ENCODE peak calls at places on chromosome 11, in five cellular contexts. M is B cell, C is endothelial cell, O is fibroblast of the aortic adventitia, E is glutamatergic neuron. L is an unnamed sample.

GRCh38 chr11:116162086-116162485 is 610.7 kb downstream of the BUD13 start:
- DNase-seq in C (peak), O (no peak), E (no peak), M (no peak), L (no peak)

GRCh38 chr11:8023831-8024555 is 36.9 kb downstream of the EIF3F start:
- DNase-seq in O (peak), M (no peak), E (no peak), C (no peak), L (no peak)

GRCh38 chr11:117823294-117823940 is 1.1 kb downstream of the FXYD2 start:
- DNase-seq in O (no peak), E (peak), C (no peak), M (no peak), L (no peak)

GRCh38 chr11:62266558-62266957 is 3.4 kb upstream of the SCGB2A2 start:
- DNase-seq in M (no peak), O (peak), C (no peak), E (no peak), L (no peak)

GRCh38 chr11:46537121-46537520 is 56.7 kb downstream of the AMBRA1 start:
- DNase-seq in M (no peak), O (peak), C (no peak), E (no peak), L (no peak)

GRCh38 chr11:9701799-9702198 is 37.9 kb downstream of the SWAP70 start:
- DNase-seq in M (no peak), C (no peak), E (no peak), O (peak), L (no peak)

GRCh38 chr11:34314176-34314575 is 43.6 kb downstream of the ABTB2 start:
- DNase-seq in O (no peak), E (no peak), M (no peak), C (no peak), L (no peak)

GRCh38 chr11:11395126-11395525 is 42.1 kb upstream of the CSNK2A3 start:
- DNase-seq in E (no peak), C (no peak), O (no peak), M (no peak), L (no peak)

GRCh38 chr11:120172921-120173705 is 35.2 kb upstream of the TRIM29 start:
- DNase-seq in C (no peak), E (no peak), M (no peak), O (no peak), L (no peak)

GRCh38 chr11:112498701-112499100 is 238.0 kb upstream of the PLET1 start:
- DNase-seq in E (no peak), O (no peak), M (no peak), C (no peak), L (no peak)

GRCh38 chr11:33060271-33060670 is 20.9 kb downstream of the TCP11L1 start:
- DNase-seq in E (no peak), M (no peak), O (no peak), C (no peak), L (no peak)

GRCh38 chr11:60625262-60625661 is 74.2 kb upstream of the MS4A8 start:
- DNase-seq in C (no peak), O (peak), M (no peak), E (no peak), L (no peak)
- TF ChIP-seq CTCF in C (peak), O (no peak), M (no peak), E (no peak), L (peak)

GRCh38 chr11:122979815-122980656 is 1.6 kb downstream of the BSX start:
- DNase-seq in E (peak), C (no peak), O (no peak), M (no peak), L (peak)

GRCh38 chr11:122976734-122977454 is 4.7 kb downstream of the BSX start:
- DNase-seq in C (no peak), E (peak), O (no peak), M (no peak), L (no peak)

GRCh38 chr11:122979103-122979814 is 2.4 kb downstream of the BSX start:
- DNase-seq in C (peak), M (no peak), E (peak), O (no peak), L (no peak)

GRCh38 chr11:122977455-122978302 is 4.0 kb downstream of the BSX start:
- DNase-seq in E (peak), C (peak), O (no peak), M (no peak), L (peak)

DNA sequence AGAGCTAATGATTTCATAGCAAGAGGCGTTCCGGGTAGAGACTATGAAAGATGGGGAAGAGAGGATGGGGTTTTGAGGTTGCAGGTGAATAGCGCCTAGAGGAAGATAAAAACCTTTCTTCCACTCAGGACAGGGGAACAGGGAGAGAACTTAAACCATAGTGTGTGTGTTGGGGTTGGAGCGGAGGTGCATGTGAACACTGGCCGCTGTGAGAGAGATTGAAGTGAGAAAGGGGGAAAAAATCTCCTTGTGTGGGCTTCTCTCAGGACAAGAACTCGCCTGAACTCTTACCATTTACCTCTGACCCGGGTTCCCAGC is 3.4 kb downstream of the BSX start:
- DNase-seq in M (no peak), C (no peak), O (no peak), E (no peak), L (no peak)
- TF ChIP-seq CTCF in M (no peak), C (no peak), O (no peak), E (no peak), L (no peak)

GRCh38 chr11:67267188-67268035 is 1.1 kb downstream of the GRK2 start:
- DNase-seq in E (peak), C (no peak), M (peak), O (no peak), L (no peak)

GRCh38 chr11:67264886-67265632 is 1.2 kb upstream of the GRK2 start:
- DNase-seq in C (no peak), E (peak), O (no peak), M (no peak), L (no peak)

GRCh38 chr11:67264260-67264659 is 2.0 kb upstream of the GRK2 start:
- DNase-seq in C (no peak), M (no peak), E (peak), O (no peak), L (no peak)

GRCh38 chr11:67266424-67267187 is at the start of gene GRK2:
- DNase-seq in M (peak), O (no peak), C (peak), E (peak), L (no peak)

GRCh38 chr11:67265633-67266423 is 445 bp upstream of the GRK2 start:
- DNase-seq in C (peak), E (peak), O (peak), M (peak), L (peak)
- TF ChIP-seq CTCF in C (peak), E (peak), O (peak), M (peak), L (peak)

GRCh38 chr11:68365943-68366435 is 53.6 kb downstream of the LRP5 start:
- DNase-seq in C (no peak), E (peak), M (no peak), O (no peak), L (no peak)

GRCh38 chr11:68363771-68364170 is 51.4 kb downstream of the LRP5 start:
- DNase-seq in M (no peak), O (no peak), E (peak), C (no peak), L (no peak)

GRCh38 chr11:68362801-68363379 is 50.5 kb downstream of the LRP5 start:
- DNase-seq in C (no peak), M (no peak), E (peak), O (no peak), L (no peak)

GRCh38 chr11:68367252-68367651 is 54.9 kb downstream of the LRP5 start:
- DNase-seq in C (no peak), M (no peak), O (no peak), E (peak), L (no peak)

GRCh38 chr11:68364581-68364980 is 52.2 kb downstream of the LRP5 start:
- DNase-seq in C (no peak), O (no peak), M (no peak), E (peak), L (no peak)
- TF ChIP-seq CTCF in C (no peak), O (no peak), M (no peak), E (no peak), L (no peak)

GRCh38 chr11:22173532-22173931 is 19.4 kb upstream of the ANO5 start:
- DNase-seq in M (no peak), O (no peak), E (no peak), C (no peak), L (no peak)

GRCh38 chr11:22177186-22177585 is 15.7 kb upstream of the ANO5 start:
- DNase-seq in E (no peak), C (no peak), M (no peak), O (no peak), L (no peak)
- TF ChIP-seq CTCF in E (no peak), C (peak), M (no peak), O (no peak), L (peak)

GRCh38 chr11:16831281-16832192 is 93.1 kb downstream of the C11orf58 start:
- DNase-seq in E (no peak), O (no peak), M (no peak), C (no peak), L (no peak)
- TF ChIP-seq CTCF in E (no peak), O (no peak), M (no peak), C (no peak), L (no peak)

GRCh38 chr11:64778223-64778472 is 194 bp downstream of the SF1 start:
- DNase-seq in E (no peak), O (no peak), C (no peak), M (no peak), L (no peak)

GRCh38 chr11:64777449-64778222 is 706 bp downstream of the SF1 start:
- DNase-seq in C (peak), O (peak), M (peak), E (peak), L (peak)

GRCh38 chr11:64776875-64777274 is 1.5 kb downstream of the SF1 start:
- DNase-seq in E (no peak), C (no peak), M (no peak), O (no peak), L (no peak)

GRCh38 chr11:64776425-64776824 is 1.9 kb downstream of the SF1 start:
- DNase-seq in E (no peak), M (no peak), O (no peak), C (no peak), L (no peak)

GRCh38 chr11:64778473-64779298 is at the start of gene SF1:
- DNase-seq in E (peak), C (peak), M (peak), O (peak), L (peak)
- TF ChIP-seq CTCF in E (no peak), C (peak), M (no peak), O (no peak), L (no peak)

GRCh38 chr11:60348116-60348515 is 21.1 kb downstream of the MS4A6E start:
- DNase-seq in C (no peak), E (no peak), M (peak), O (no peak), L (no peak)
- TF ChIP-seq CTCF in C (no peak), E (no peak), M (peak), O (no peak), L (no peak)

GRCh38 chr11:130159139-130159538 is 443 bp upstream of the ST14 start:
- DNase-seq in C (no peak), M (no peak), E (no peak), O (no peak), L (no peak)

GRCh38 chr11:130155106-130155505 is 4.5 kb upstream of the ST14 start:
- DNase-seq in M (no peak), C (no peak), E (no peak), O (no peak), L (no peak)

GRCh38 chr11:130157840-130158239 is 1.7 kb upstream of the ST14 start:
- DNase-seq in E (no peak), O (no peak), M (no peak), C (no peak), L (no peak)

GRCh38 chr11:130157111-130157510 is 2.5 kb upstream of the ST14 start:
- DNase-seq in C (no peak), E (no peak), M (no peak), O (no peak), L (no peak)

DNA sequence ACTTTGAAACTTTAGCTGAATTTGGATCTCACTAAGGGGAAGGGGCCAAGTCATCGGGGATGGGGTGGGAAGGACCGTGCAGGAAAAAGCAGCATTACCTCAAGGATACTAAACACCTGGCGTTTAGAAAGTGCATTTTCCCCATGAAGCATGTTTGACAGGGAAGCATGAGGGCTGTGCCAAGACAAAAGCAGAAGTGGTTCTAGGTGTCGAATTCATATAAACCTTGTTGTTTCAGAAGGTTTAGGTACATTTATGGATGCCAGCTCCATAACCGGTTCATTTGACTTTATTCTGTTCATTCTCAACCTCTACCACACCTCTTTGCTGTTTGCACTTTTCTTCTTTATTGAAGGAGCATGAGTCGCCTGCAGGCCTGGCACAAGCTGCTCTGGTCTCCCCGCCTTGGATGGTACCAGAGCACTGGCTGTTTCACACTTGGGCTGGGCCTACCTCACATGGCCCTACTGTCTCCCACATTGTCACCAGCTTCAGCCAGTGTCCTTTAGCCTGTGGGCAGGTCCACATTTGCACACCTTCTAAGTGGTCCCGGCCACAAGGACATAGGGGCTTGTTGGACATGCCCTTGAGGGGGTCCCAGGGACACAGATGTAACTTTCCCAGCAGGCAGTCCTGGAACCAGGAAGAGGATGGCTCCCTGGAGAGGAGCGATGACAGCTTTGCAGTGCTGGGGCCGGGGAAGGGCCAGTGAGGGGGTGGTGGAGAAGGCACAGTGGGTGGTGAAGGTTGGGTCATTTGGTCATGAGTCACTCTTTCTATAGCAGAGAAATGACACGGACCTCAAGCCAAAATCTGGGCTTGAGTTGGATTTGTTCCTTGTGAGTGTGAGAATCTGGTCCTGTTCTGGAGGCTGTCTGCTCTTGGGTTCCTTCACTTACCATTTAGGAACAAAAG is 3.2 kb upstream of the ST14 start:
- DNase-seq in E (no peak), O (no peak), M (no peak), C (no peak), L (no peak)
- TF ChIP-seq CTCF in E (no peak), O (no peak), M (no peak), C (no peak), L (no peak)